ENCODE peak calls at places on chromosomes 5 and 9, in nine cellular contexts. G is NCI-H2081; B is fibroblast of mammary gland; E is M059J; H is fibroblast of the aortic adventitia; L is DND-41; V is CD8-positive, alpha-beta memory T cell; Z is stimulated activated CD8-positive, alpha-beta memory T cell treated with anti-CD3 and anti-CD28 coated beads, Interleukin-7, amount 100 ng/mL, for 1 hour; X is aorta. J is an unnamed sample.

GRCh38 chr5:87113848-87114247 is 153.8 kb upstream of the RASA1 start:
- DNase-seq in G (no peak), B (peak), E (peak), H (peak), L (no peak), V (no peak), Z (no peak), X (no peak), J (no peak)

GRCh38 chr9:87039809-87040392 is 92.6 kb upstream of the GAS1 start:
- DNase-seq in G (no peak), B (peak), E (peak), H (peak), L (no peak), V (no peak), Z (no peak), X (no peak), J (no peak)

GRCh38 chr5:173455599-173455957 is 127.4 kb upstream of the STC2 start:
- DNase-seq in G (no peak), B (no peak), E (no peak), H (no peak), L (no peak), V (no peak), Z (no peak), X (no peak), J (no peak)

GRCh38 chr5:92945630-92946097 is 635.4 kb downstream of the NR2F1-AS1 start:
- DNase-seq in G (no peak), B (peak), E (peak), H (peak), L (no peak), V (no peak), Z (no peak), X (no peak), J (no peak)

GRCh38 chr9:134383148-134383547 is 56.9 kb downstream of the RXRA start:
- DNase-seq in G (no peak), B (no peak), E (no peak), H (no peak), L (no peak), V (no peak), Z (no peak), X (no peak), J (no peak)

GRCh38 chr9:70291446-70291845 is 32.7 kb downstream of the SMC5 start:
- DNase-seq in G (no peak), B (no peak), E (peak), H (no peak), L (no peak), V (no peak), Z (no peak), X (no peak), J (no peak)

GRCh38 chr5:77087484-77088291 is 603 bp upstream of the ZBED3 start:
- DNase-seq in G (no peak), B (no peak), E (no peak), H (peak), L (peak), V (no peak), Z (no peak), X (peak), J (no peak)

GRCh38 chr9:135305546-135306180 is 173.9 kb upstream of the PPP1R26 start:
- DNase-seq in G (no peak), B (no peak), E (no peak), H (no peak), L (no peak), V (no peak), Z (no peak), X (no peak), J (no peak)

GRCh38 chr5:56147106-56147505 is 86.0 kb downstream of the ANKRD55 start:
- DNase-seq in G (no peak), B (no peak), E (no peak), H (no peak), L (no peak), V (no peak), Z (no peak), X (no peak), J (no peak)

GRCh38 chr5:73129143-73129542 is 8.8 kb downstream of the TMEM171 start:
- DNase-seq in G (no peak), B (peak), E (no peak), H (no peak), L (no peak), V (no peak), Z (no peak), X (no peak), J (no peak)

GRCh38 chr9:137785704-137786161 is 91.8 kb upstream of the CACNA1B start:
- DNase-seq in G (peak), B (no peak), E (no peak), H (no peak), L (no peak), V (no peak), Z (no peak), X (no peak), J (no peak)

GRCh38 chr5:7518947-7519560 is 123.1 kb downstream of the ADCY2 start:
- DNase-seq in G (no peak), B (no peak), E (no peak), H (no peak), L (no peak), V (no peak), Z (no peak), X (no peak), J (no peak)

GRCh38 chr5:174900176-174900692 is 175.9 kb downstream of the MSX2 start:
- DNase-seq in G (no peak), B (peak), E (no peak), H (no peak), L (no peak), V (no peak), Z (no peak), X (no peak), J (no peak)

GRCh38 chr9:71487046-71487445 is 281.3 kb downstream of the CEMIP2 start:
- DNase-seq in G (no peak), B (peak), E (peak), H (no peak), L (no peak), V (no peak), Z (no peak), X (no peak), J (no peak)

GRCh38 chr5:1737790-1738405 is 61.7 kb downstream of the MRPL36 start:
- DNase-seq in G (peak), B (peak), E (peak), H (peak), L (peak), V (peak), Z (peak), X (no peak), J (no peak)

GRCh38 chr5:170301149-170301548 is 3.6 kb upstream of the LCP2 start:
- DNase-seq in G (no peak), B (no peak), E (no peak), H (no peak), L (no peak), V (no peak), Z (no peak), X (no peak), J (no peak)